ENCODE peak calls at places on chromosomes 6 and 20, in four cellular contexts. One of them, this sample, is unnamed.
A peak's percentile ranks its signal among the peaks of the same experiment; 100 is the strongest.

GRCh38 chr20:31819083-31819784 is at the start of gene MYLK2:
- DNase-seq in stimulated activated CD4-positive, alpha-beta T cell treated with anti-CD3 and anti-CD28 coated beads, Interleukin-2, amount 100 ng/mL, for 48 hours: no peak
- DNase-seq in substantia nigra: no peak
- DNase-seq in endothelial cell: no peak
- DNase-seq in this sample: no peak

GRCh38 chr6:160882741-160883340 is 108.7 kb upstream of the MAP3K4 start:
- DNase-seq in substantia nigra: no peak
- DNase-seq in endothelial cell: no peak
- DNase-seq in stimulated activated CD4-positive, alpha-beta T cell treated with anti-CD3 and anti-CD28 coated beads, Interleukin-2, amount 100 ng/mL, for 48 hours: no peak
- DNase-seq in this sample: no peak

GRCh38 chr6:108562503-108562993 is 1.8 kb downstream of the FOXO3 start:
- DNase-seq in endothelial cell: peak; percentile 63
- DNase-seq in substantia nigra: no peak
- DNase-seq in stimulated activated CD4-positive, alpha-beta T cell treated with anti-CD3 and anti-CD28 coated beads, Interleukin-2, amount 100 ng/mL, for 48 hours: no peak
- DNase-seq in this sample: peak; percentile 74

GRCh38 chr6:64325093-64325492 is 689.5 kb downstream of the PHF3 start:
- DNase-seq in endothelial cell: no peak
- DNase-seq in stimulated activated CD4-positive, alpha-beta T cell treated with anti-CD3 and anti-CD28 coated beads, Interleukin-2, amount 100 ng/mL, for 48 hours: no peak
- DNase-seq in substantia nigra: no peak
- DNase-seq in this sample: no peak

GRCh38 chr6:132683543-132683942 is 24.6 kb upstream of the TAAR1 start:
- DNase-seq in substantia nigra: no peak
- DNase-seq in stimulated activated CD4-positive, alpha-beta T cell treated with anti-CD3 and anti-CD28 coated beads, Interleukin-2, amount 100 ng/mL, for 48 hours: no peak
- DNase-seq in endothelial cell: no peak
- DNase-seq in this sample: no peak

GRCh38 chr20:48656661-48657211 is 171.1 kb downstream of the PREX1 start:
- DNase-seq in endothelial cell: peak; percentile 40
- DNase-seq in stimulated activated CD4-positive, alpha-beta T cell treated with anti-CD3 and anti-CD28 coated beads, Interleukin-2, amount 100 ng/mL, for 48 hours: no peak
- DNase-seq in substantia nigra: peak; percentile 75
- DNase-seq in this sample: peak; percentile 79

GRCh38 chr20:38357653-38358207 is 11.4 kb downstream of the LBP start:
- DNase-seq in stimulated activated CD4-positive, alpha-beta T cell treated with anti-CD3 and anti-CD28 coated beads, Interleukin-2, amount 100 ng/mL, for 48 hours: no peak
- DNase-seq in substantia nigra: no peak
- DNase-seq in endothelial cell: no peak
- DNase-seq in this sample: no peak

GRCh38 chr6:10014561-10014960 is 400.3 kb downstream of the TFAP2A start:
- DNase-seq in endothelial cell: no peak
- DNase-seq in stimulated activated CD4-positive, alpha-beta T cell treated with anti-CD3 and anti-CD28 coated beads, Interleukin-2, amount 100 ng/mL, for 48 hours: no peak
- DNase-seq in substantia nigra: no peak
- DNase-seq in this sample: no peak

GRCh38 chr6:32785781-32786533 is 22.6 kb upstream of the HLA-DQB2 start:
- DNase-seq in substantia nigra: no peak
- DNase-seq in endothelial cell: peak; percentile 42
- DNase-seq in stimulated activated CD4-positive, alpha-beta T cell treated with anti-CD3 and anti-CD28 coated beads, Interleukin-2, amount 100 ng/mL, for 48 hours: no peak
- DNase-seq in this sample: peak; percentile 42

GRCh38 chr6:146289816-146290588 is 253.6 kb upstream of the RAB32 start:
- DNase-seq in stimulated activated CD4-positive, alpha-beta T cell treated with anti-CD3 and anti-CD28 coated beads, Interleukin-2, amount 100 ng/mL, for 48 hours: no peak
- DNase-seq in substantia nigra: no peak
- DNase-seq in endothelial cell: no peak
- DNase-seq in this sample: no peak

GRCh38 chr6:62923728-62924127 is 287.5 kb upstream of the FKBP1C start:
- DNase-seq in stimulated activated CD4-positive, alpha-beta T cell treated with anti-CD3 and anti-CD28 coated beads, Interleukin-2, amount 100 ng/mL, for 48 hours: no peak
- DNase-seq in endothelial cell: no peak
- DNase-seq in substantia nigra: no peak
- DNase-seq in this sample: no peak

GRCh38 chr6:62808575-62809293 is 402.5 kb upstream of the FKBP1C start:
- DNase-seq in stimulated activated CD4-positive, alpha-beta T cell treated with anti-CD3 and anti-CD28 coated beads, Interleukin-2, amount 100 ng/mL, for 48 hours: no peak
- DNase-seq in endothelial cell: no peak
- DNase-seq in substantia nigra: no peak
- DNase-seq in this sample: no peak

GRCh38 chr6:43976706-43977403 is 150.4 kb downstream of the MRPL14 start:
- DNase-seq in substantia nigra: no peak
- DNase-seq in stimulated activated CD4-positive, alpha-beta T cell treated with anti-CD3 and anti-CD28 coated beads, Interleukin-2, amount 100 ng/mL, for 48 hours: no peak
- DNase-seq in endothelial cell: no peak
- DNase-seq in this sample: no peak

GRCh38 chr6:151205971-151206600 is 33.7 kb upstream of the AKAP12 start:
- DNase-seq in substantia nigra: no peak
- DNase-seq in endothelial cell: no peak
- DNase-seq in stimulated activated CD4-positive, alpha-beta T cell treated with anti-CD3 and anti-CD28 coated beads, Interleukin-2, amount 100 ng/mL, for 48 hours: no peak
- DNase-seq in this sample: no peak

GRCh38 chr6:135438907-135439535 is 58.5 kb downstream of the AHI1 start:
- DNase-seq in stimulated activated CD4-positive, alpha-beta T cell treated with anti-CD3 and anti-CD28 coated beads, Interleukin-2, amount 100 ng/mL, for 48 hours: no peak
- DNase-seq in substantia nigra: no peak
- DNase-seq in endothelial cell: no peak
- DNase-seq in this sample: no peak

GRCh38 chr6:27505209-27506027 is 32.5 kb upstream of the ZNF184 start:
- DNase-seq in substantia nigra: no peak
- DNase-seq in stimulated activated CD4-positive, alpha-beta T cell treated with anti-CD3 and anti-CD28 coated beads, Interleukin-2, amount 100 ng/mL, for 48 hours: peak; percentile 45
- DNase-seq in endothelial cell: peak; percentile 49
- DNase-seq in this sample: peak; percentile 91

GRCh38 chr6:11172501-11173337 is 59.7 kb downstream of the NEDD9 start:
- DNase-seq in stimulated activated CD4-positive, alpha-beta T cell treated with anti-CD3 and anti-CD28 coated beads, Interleukin-2, amount 100 ng/mL, for 48 hours: peak; percentile 81
- DNase-seq in endothelial cell: peak; percentile 76
- DNase-seq in substantia nigra: no peak
- DNase-seq in this sample: peak; percentile 84

GRCh38 chr6:109896333-109896732 is 81.8 kb upstream of the GPR6 start:
- DNase-seq in stimulated activated CD4-positive, alpha-beta T cell treated with anti-CD3 and anti-CD28 coated beads, Interleukin-2, amount 100 ng/mL, for 48 hours: no peak
- DNase-seq in substantia nigra: no peak
- DNase-seq in endothelial cell: no peak
- DNase-seq in this sample: no peak

This sample was measured in WTC11.